ENCODE peak calls at places on chromosomes 3 and 15, in eight cellular contexts. N, W, B, C, S, D, E and Z are unnamed samples.

GRCh38 chr3:87614998-87615397 is 338.6 kb upstream of the POU1F1 start:
- DNase-seq in N (no peak), W (no peak), B (no peak), C (no peak), S (no peak), D (no peak), E (no peak), Z (no peak)

GRCh38 chr3:151008699-151009098 is 36.2 kb upstream of the CLRN1 start:
- DNase-seq in N (peak), W (peak), B (no peak), C (peak), S (no peak), D (no peak), E (no peak), Z (no peak)

GRCh38 chr3:172536505-172536904 is 13.3 kb upstream of the TNFSF10 start:
- DNase-seq in N (no peak), W (no peak), B (no peak), C (no peak), S (no peak), D (no peak), E (no peak), Z (no peak)

GRCh38 chr3:55423888-55424287 is 63.2 kb downstream of the WNT5A start:
- DNase-seq in N (no peak), W (no peak), B (no peak), C (no peak), S (no peak), D (no peak), E (no peak), Z (no peak)

GRCh38 chr3:81425198-81425868 is 336.1 kb downstream of the GBE1 start:
- DNase-seq in N (peak), W (peak), B (no peak), C (peak), S (no peak), D (no peak), E (no peak), Z (no peak)

GRCh38 chr3:10941972-10942371 is 50.6 kb upstream of the SLC6A1 start:
- DNase-seq in N (peak), W (peak), B (peak), C (no peak), S (no peak), D (no peak), E (peak), Z (peak)

GRCh38 chr15:51561271-51561670 is 61.3 kb downstream of the DMXL2 start:
- DNase-seq in N (no peak), W (no peak), B (no peak), C (no peak), S (no peak), D (no peak), E (no peak), Z (no peak)

GRCh38 chr15:25933456-25934158 is 70.5 kb upstream of the ATP10A start:
- DNase-seq in N (no peak), W (peak), B (peak), C (peak), S (peak), D (peak), E (peak), Z (no peak)

GRCh38 chr15:32657941-32658340 is 16.4 kb downstream of the SCG5 start:
- DNase-seq in N (no peak), W (no peak), B (no peak), C (no peak), S (no peak), D (no peak), E (no peak), Z (no peak)

GRCh38 chr3:167114619-167115018 is 265.5 kb downstream of the ZBBX start:
- DNase-seq in N (no peak), W (no peak), B (no peak), C (no peak), S (peak), D (no peak), E (no peak), Z (no peak)

GRCh38 chr15:79769933-79770332 is 126.9 kb downstream of the MTHFS start:
- DNase-seq in N (no peak), W (no peak), B (no peak), C (no peak), S (no peak), D (no peak), E (no peak), Z (no peak)

GRCh38 chr3:48655586-48655985 is 7.1 kb downstream of the CELSR3 start:
- DNase-seq in N (no peak), W (no peak), B (no peak), C (no peak), S (peak), D (no peak), E (no peak), Z (no peak)

DNA sequence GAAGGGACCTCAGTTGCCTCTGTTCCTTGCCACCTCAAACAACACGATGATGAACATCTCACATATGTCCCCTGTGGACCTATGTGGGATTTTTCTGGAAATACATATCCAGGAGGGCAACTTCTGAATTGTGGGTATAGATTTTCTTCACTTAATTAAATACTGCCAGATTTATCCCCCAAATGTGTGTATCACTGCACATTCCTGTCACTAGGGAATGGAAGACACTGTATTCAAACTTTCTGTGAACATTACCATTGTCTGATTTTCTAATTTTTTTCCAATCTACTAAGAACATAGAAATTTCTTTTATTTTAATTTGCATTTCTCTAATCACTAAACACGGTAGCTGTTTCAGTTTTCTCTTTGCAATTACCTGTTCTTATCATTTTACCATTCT is 102.0 kb upstream of the MRPS22 start:
- DNase-seq in N (no peak), W (no peak), B (no peak), C (no peak), S (no peak), D (no peak), E (no peak), Z (no peak)
- TF ChIP-seq CTCF in N (peak), W (peak), B (no peak), C (peak), S (no peak), D (no peak), E (peak), Z (peak)

DNA sequence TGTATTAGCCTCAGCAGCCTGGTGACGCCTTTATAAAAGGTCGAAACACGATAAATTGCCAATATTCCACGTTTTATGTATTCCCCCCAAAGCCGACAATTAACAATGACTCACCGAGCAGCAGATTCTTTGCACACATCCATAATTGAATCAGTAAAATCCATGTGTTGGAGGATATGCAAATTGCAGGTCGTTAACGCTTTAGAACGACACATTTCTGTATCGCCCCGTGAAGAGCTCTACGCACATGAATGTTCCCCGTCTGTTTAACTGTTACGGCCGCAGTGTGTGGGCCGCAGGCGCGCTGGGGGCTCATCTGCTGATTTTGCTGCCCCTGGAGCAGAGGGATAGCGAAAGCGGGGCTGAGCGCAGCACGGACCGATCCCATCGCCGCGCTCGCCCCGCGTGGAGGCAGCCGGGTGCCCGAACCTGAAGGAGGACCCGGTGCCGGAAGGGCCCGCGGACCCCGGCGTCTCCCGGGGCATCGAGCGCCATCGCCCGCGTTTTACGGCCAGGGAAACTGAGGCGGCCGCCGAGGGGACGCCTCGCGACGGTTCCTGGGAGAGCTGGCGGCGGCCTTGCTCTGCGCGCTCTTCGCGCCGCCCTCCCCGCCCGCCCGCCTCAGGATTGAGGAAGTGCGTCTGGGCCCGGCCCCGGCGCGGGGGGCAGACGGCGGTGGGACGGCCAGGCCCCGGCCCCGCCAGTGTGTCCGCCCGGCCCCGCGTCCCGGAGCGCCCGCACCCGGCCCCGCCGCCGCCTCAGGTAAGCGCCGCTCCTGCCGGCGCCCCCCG is at the start of gene LRRK1:
- DNase-seq in N (peak), W (no peak), B (peak), C (peak), S (peak), D (no peak), E (peak), Z (no peak)
- TF ChIP-seq CTCF in N (no peak), W (no peak), B (no peak), C (no peak), S (no peak), D (no peak), E (no peak), Z (no peak)

GRCh38 chr3:52452570-52453221 is 1.1 kb downstream of the TNNC1 start:
- DNase-seq in N (no peak), W (no peak), B (no peak), C (no peak), S (no peak), D (no peak), E (no peak), Z (no peak)

GRCh38 chr3:52454938-52455282 is 494 bp upstream of the NISCH start:
- DNase-seq in N (no peak), W (no peak), B (no peak), C (no peak), S (no peak), D (no peak), E (no peak), Z (no peak)

GRCh38 chr3:52455283-52456168 is at the start of gene NISCH:
- DNase-seq in N (peak), W (peak), B (peak), C (peak), S (peak), D (peak), E (peak), Z (no peak)

GRCh38 chr3:52453496-52454234 is at the start of gene TNNC1:
- DNase-seq in N (no peak), W (no peak), B (peak), C (no peak), S (peak), D (peak), E (no peak), Z (no peak)

DNA sequence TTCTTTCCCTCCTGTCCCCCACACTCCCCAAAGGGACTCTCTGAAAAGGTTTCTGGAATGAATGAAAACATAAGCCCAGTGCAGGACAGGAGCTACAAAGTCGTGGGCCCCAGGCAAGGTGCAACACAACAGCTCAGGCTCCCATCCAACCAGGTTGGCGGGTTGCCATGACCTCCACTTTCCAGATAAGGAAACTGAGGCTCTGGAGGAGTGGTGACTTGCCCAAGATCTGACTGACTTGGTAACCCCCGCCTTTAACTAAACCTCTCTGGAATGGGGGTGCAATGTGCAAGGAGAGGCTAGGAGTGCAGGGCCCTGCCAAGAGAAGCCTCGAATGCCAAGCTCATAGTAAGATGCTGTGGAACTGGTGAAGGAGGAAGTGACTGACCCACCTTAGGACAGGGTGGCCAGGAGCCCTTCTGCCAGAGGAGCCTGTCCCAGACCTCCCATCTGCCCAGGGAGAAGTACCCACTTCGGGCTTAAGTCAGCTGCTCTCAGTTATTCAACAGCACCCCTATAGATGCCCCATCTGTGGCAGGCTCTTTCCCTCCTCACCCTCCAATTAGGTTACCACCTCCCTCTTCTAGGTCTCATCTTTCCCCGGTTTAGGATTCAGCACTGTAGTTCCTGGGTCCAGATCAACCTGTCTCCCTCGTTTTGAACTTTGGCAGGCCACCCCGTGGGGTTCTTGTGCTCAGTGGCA is 545 bp upstream of the TNNC1 start:
- DNase-seq in N (no peak), W (no peak), B (no peak), C (no peak), S (no peak), D (no peak), E (no peak), Z (no peak)
- TF ChIP-seq CTCF in N (no peak), W (no peak), B (no peak), C (no peak), S (no peak), D (no peak), E (no peak), Z (no peak)

GRCh38 chr3:163490119-163490518 is 1588.2 kb downstream of the SI start:
- DNase-seq in N (peak), W (no peak), B (peak), C (peak), S (peak), D (no peak), E (peak), Z (no peak)
- TF ChIP-seq CTCF in N (peak), W (peak), B (peak), C (peak), S (peak), D (no peak), E (peak), Z (peak)

GRCh38 chr3:85576801-85577200 is 618.0 kb downstream of the CADM2 start:
- DNase-seq in N (no peak), W (no peak), B (no peak), C (no peak), S (no peak), D (no peak), E (no peak), Z (no peak)
- TF ChIP-seq CTCF in N (no peak), W (no peak), B (no peak), C (no peak), S (no peak), D (no peak), E (no peak), Z (no peak)

GRCh38 chr3:4511491-4512251 is 18.5 kb downstream of the ITPR1 start:
- DNase-seq in N (no peak), W (no peak), B (no peak), C (no peak), S (no peak), D (no peak), E (no peak), Z (no peak)
- TF ChIP-seq CTCF in N (no peak), W (no peak), B (no peak), C (no peak), S (no peak), D (no peak), E (no peak), Z (no peak)

GRCh38 chr3:64763980-64764379 is 76.2 kb upstream of the ADAMTS9 start:
- DNase-seq in N (peak), W (no peak), B (no peak), C (no peak), S (no peak), D (no peak), E (no peak), Z (no peak)
- TF ChIP-seq CTCF in N (peak), W (no peak), B (no peak), C (no peak), S (no peak), D (no peak), E (no peak), Z (no peak)